ENCODE peak calls at places on chromosomes 4 and X, in nine cellular contexts. K is HEK293T; Z is RCC 7860; M is activated T-helper 1 cell treated with anti-CD3 and anti-CD28 coated beads, Interleukin-2, amount 50 U/mL, for 16 hours; Q is IMR-90; B is NCI-H524; G is tibial artery; N is activated naive CD8-positive, alpha-beta T cell treated with anti-CD3 and anti-CD28 coated beads, Interleukin-2, amount 50 U/mL, for 24 hours; I is SHP77 treated with DMSO at 0.1 percent for 48 hours. V is an unnamed sample.

GRCh38 chr4:73662709-73663546 is 42.7 kb upstream of the RASSF6 start:
- DNase-seq in K (peak), Z (peak), M (no peak), Q (peak), B (peak), G (no peak), N (no peak), I (peak), V (no peak)

GRCh38 chr4:101256222-101256621 is 91.1 kb downstream of the PPP3CA start:
- DNase-seq in K (no peak), Z (no peak), M (no peak), Q (no peak), B (no peak), G (no peak), N (no peak), I (peak), V (no peak)

GRCh38 chr4:56219447-56219846 is 167.8 kb downstream of the AASDH start:
- DNase-seq in K (no peak), Z (no peak), M (no peak), Q (no peak), B (no peak), G (no peak), N (no peak), I (no peak), V (no peak)

GRCh38 chrX:73829890-73830466 is 267.0 kb downstream of the CHIC1 start:
- DNase-seq in K (no peak), Z (no peak), M (no peak), Q (no peak), B (no peak), G (no peak), N (no peak), I (no peak), V (no peak)

GRCh38 chr4:165991325-165992180 is 118.5 kb downstream of the TLL1 start:
- DNase-seq in K (no peak), Z (peak), M (no peak), Q (no peak), B (no peak), G (no peak), N (no peak), I (no peak), V (no peak)

GRCh38 chr4:109614466-109614865 is 54.4 kb downstream of the MCUB start:
- DNase-seq in K (no peak), Z (no peak), M (no peak), Q (no peak), B (no peak), G (no peak), N (no peak), I (no peak), V (no peak)

GRCh38 chr4:180909279-180909678 is 1333.9 kb upstream of the TENM3 start:
- DNase-seq in K (peak), Z (no peak), M (no peak), Q (peak), B (peak), G (no peak), N (no peak), I (no peak), V (no peak)

GRCh38 chrX:73615022-73615421 is 52.0 kb downstream of the CHIC1 start:
- DNase-seq in K (no peak), Z (no peak), M (no peak), Q (no peak), B (no peak), G (no peak), N (no peak), I (no peak), V (no peak)

GRCh38 chr4:144750348-144750747 is 104.4 kb downstream of the HHIP start:
- DNase-seq in K (no peak), Z (no peak), M (no peak), Q (no peak), B (no peak), G (no peak), N (no peak), I (peak), V (no peak)

GRCh38 chr4:69750346-69750745 is 10.1 kb downstream of the SULT1B1 start:
- DNase-seq in K (no peak), Z (no peak), M (no peak), Q (no peak), B (no peak), G (no peak), N (no peak), I (no peak), V (no peak)

GRCh38 chrX:115972717-115973116 is 197.8 kb upstream of the AGTR2 start:
- DNase-seq in K (no peak), Z (no peak), M (no peak), Q (no peak), B (no peak), G (no peak), N (no peak), I (no peak), V (no peak)

GRCh38 chr4:88003261-88003660 is 4.2 kb upstream of the PKD2 start:
- DNase-seq in K (no peak), Z (no peak), M (no peak), Q (no peak), B (no peak), G (no peak), N (no peak), I (no peak), V (no peak)

GRCh38 chrX:142994988-142995387 is 30.7 kb upstream of the SPANXN4 start:
- DNase-seq in K (no peak), Z (no peak), M (no peak), Q (no peak), B (no peak), G (no peak), N (no peak), I (no peak), V (no peak)

GRCh38 chrX:106973433-106974149 is 26.4 kb downstream of the MORC4 start:
- DNase-seq in K (no peak), Z (no peak), M (no peak), Q (peak), B (no peak), G (no peak), N (no peak), I (no peak), V (no peak)

GRCh38 chr4:3477750-3478430 is 14.8 kb downstream of the DOK7 start:
- DNase-seq in K (no peak), Z (no peak), M (no peak), Q (no peak), B (peak), G (no peak), N (no peak), I (no peak), V (no peak)

GRCh38 chr4:23268072-23268771 is 575.5 kb downstream of the GBA3 start:
- DNase-seq in K (no peak), Z (no peak), M (no peak), Q (no peak), B (no peak), G (no peak), N (no peak), I (no peak), V (no peak)

GRCh38 chr4:165351359-165352130 is 24.1 kb downstream of the MSMO1 start:
- DNase-seq in K (no peak), Z (no peak), M (no peak), Q (no peak), B (no peak), G (no peak), N (no peak), I (no peak), V (peak)

GRCh38 chr4:184376136-184376838 is 98.1 kb downstream of the IRF2 start:
- DNase-seq in K (no peak), Z (no peak), M (no peak), Q (no peak), B (no peak), G (no peak), N (no peak), I (no peak), V (no peak)

GRCh38 chr4:3860913-3861636 is 94.9 kb downstream of the ADRA2C start:
- DNase-seq in K (no peak), Z (no peak), M (no peak), Q (no peak), B (no peak), G (no peak), N (no peak), I (no peak), V (no peak)

GRCh38 chr4:35151816-35152572 is 1092.3 kb downstream of the ARAP2 start:
- DNase-seq in K (peak), Z (peak), M (no peak), Q (no peak), B (peak), G (no peak), N (no peak), I (peak), V (no peak)

GRCh38 chr4:11954093-11954492 is 525.4 kb upstream of the HS3ST1 start:
- DNase-seq in K (peak), Z (no peak), M (no peak), Q (no peak), B (peak), G (no peak), N (no peak), I (no peak), V (no peak)

GRCh38 chr4:12538162-12538561 is 946.0 kb downstream of the RAB28 start:
- DNase-seq in K (no peak), Z (no peak), M (no peak), Q (no peak), B (no peak), G (no peak), N (no peak), I (no peak), V (no peak)

GRCh38 chr4:189979196-189980047 is 38.8 kb downstream of the FRG1 start:
- DNase-seq in K (no peak), Z (no peak), M (no peak), Q (no peak), B (no peak), G (no peak), N (no peak), I (no peak), V (no peak)

GRCh38 chr4:142407569-142407968 is 438.5 kb downstream of the INPP4B start:
- DNase-seq in K (no peak), Z (no peak), M (no peak), Q (no peak), B (no peak), G (no peak), N (no peak), I (no peak), V (no peak)

GRCh38 chr4:4761128-4761991 is 98.1 kb upstream of the MSX1 start:
- DNase-seq in K (peak), Z (no peak), M (no peak), Q (no peak), B (peak), G (no peak), N (no peak), I (no peak), V (no peak)

GRCh38 chrX:13863326-13863725 is 46.4 kb upstream of the GPM6B start:
- DNase-seq in K (no peak), Z (no peak), M (no peak), Q (no peak), B (no peak), G (no peak), N (no peak), I (no peak), V (no peak)

GRCh38 chrX:103440621-103441020 is 64.3 kb downstream of the BEX3 start:
- DNase-seq in K (no peak), Z (no peak), M (no peak), Q (no peak), B (no peak), G (no peak), N (no peak), I (no peak), V (no peak)

GRCh38 chrX:136880003-136880451 is 498 bp downstream of the RBMX start:
- DNase-seq in K (no peak), Z (no peak), M (peak), Q (no peak), B (peak), G (no peak), N (no peak), I (no peak), V (peak)

GRCh38 chr4:135605096-135605495 is 1403.5 kb upstream of the PABPC4L start:
- DNase-seq in K (no peak), Z (no peak), M (no peak), Q (no peak), B (no peak), G (no peak), N (no peak), I (no peak), V (no peak)

GRCh38 chrX:136214551-136214950 is 36.6 kb downstream of the MAP7D3 start:
- DNase-seq in K (no peak), Z (peak), M (no peak), Q (peak), B (no peak), G (no peak), N (no peak), I (no peak), V (no peak)

GRCh38 chr4:156959298-156959702 is 12.3 kb downstream of the PDGFC start:
- DNase-seq in K (peak), Z (no peak), M (no peak), Q (peak), B (no peak), G (no peak), N (no peak), I (no peak), V (no peak)

GRCh38 chr4:103032575-103032974 is 13.1 kb upstream of the SLC9B1 start:
- DNase-seq in K (peak), Z (peak), M (no peak), Q (peak), B (peak), G (no peak), N (no peak), I (no peak), V (no peak)

GRCh38 chr4:76301068-76301774 is 5.3 kb upstream of the STBD1 start:
- DNase-seq in K (peak), Z (peak), M (no peak), Q (peak), B (no peak), G (no peak), N (peak), I (peak), V (peak)

GRCh38 chr4:78552398-78553396 is 1.1 kb downstream of the ANXA3 start:
- DNase-seq in K (peak), Z (peak), M (no peak), Q (no peak), B (no peak), G (no peak), N (no peak), I (no peak), V (no peak)

GRCh38 chr4:154736774-154737173 is 7.0 kb upstream of the LRAT start:
- DNase-seq in K (no peak), Z (no peak), M (no peak), Q (no peak), B (no peak), G (no peak), N (no peak), I (no peak), V (no peak)

GRCh38 chr4:138673053-138673452 is 342.5 kb upstream of the NOCT start:
- DNase-seq in K (no peak), Z (no peak), M (no peak), Q (peak), B (no peak), G (no peak), N (no peak), I (no peak), V (no peak)

V was measured in activated naive CD4-positive, alpha-beta T cell treated with anti-CD3 and anti-CD28 coated beads, Interleukin-2, amount 50 U/mL, for 72 hours.